ENCODE peak calls at places on chromosomes 5 and 9, in six cellular contexts. M is lung; G is uterus; D is naive thymus-derived CD4-positive, alpha-beta T cell; T is small intestine; Y is astrocyte. C is an unnamed sample. For H3K9me3 and H3K4me1, the result is how much of the 10 kb centered on the place peaks cover.

GRCh38 chr5:119070578-119070827 is 384 bp upstream of the DMXL1 start:
- DNase-seq in T (peak), M (no peak), D (no peak), G (no peak), Y (no peak), C (no peak)

GRCh38 chr5:6436715-6437340 is 11.8 kb upstream of the UBE2QL1 start:
- DNase-seq in D (no peak), M (no peak), G (no peak), Y (no peak), T (no peak), C (no peak)

GRCh38 chr5:88732181-88732633 is 150.8 kb downstream of the MEF2C start:
- DNase-seq in Y (peak), M (no peak), T (no peak), G (peak), D (no peak), C (no peak)

GRCh38 chr9:125440411-125440810 is 178.8 kb downstream of the GAPVD1 start:
- DNase-seq in T (no peak), D (no peak), M (no peak), G (no peak), Y (no peak), C (no peak)

GRCh38 chr9:20228096-20228495 is 394.2 kb downstream of the MLLT3 start:
- DNase-seq in G (no peak), T (no peak), Y (no peak), M (no peak), D (no peak), C (no peak)

GRCh38 chr5:111697215-111697614 is 59.8 kb downstream of the NREP start:
- DNase-seq in Y (peak), G (no peak), D (no peak), T (no peak), M (no peak), C (no peak)

GRCh38 chr5:36156124-36156601 is 4.3 kb downstream of the SKP2 start:
- DNase-seq in T (peak), Y (peak), G (no peak), D (no peak), M (no peak), C (no peak)

GRCh38 chr5:176388003-176388340 is 426 bp downstream of the NOP16 start:
- DNase-seq in Y (peak), T (no peak), D (no peak), M (no peak), G (no peak), C (no peak)

GRCh38 chr5:6905423-6905822 is 192.2 kb downstream of the TENT4A start:
- DNase-seq in D (no peak), G (no peak), T (no peak), M (no peak), Y (no peak), C (no peak)

GRCh38 chr9:125472926-125473701 is 211.5 kb downstream of the GAPVD1 start:
- DNase-seq in D (no peak), M (peak), T (no peak), Y (peak), G (peak), C (no peak)

GRCh38 chr5:9343146-9343850 is 202.6 kb downstream of the SEMA5A start:
- DNase-seq in G (no peak), Y (peak), D (no peak), T (no peak), M (no peak), C (no peak)

GRCh38 chr9:7671847-7672246 is 127.7 kb downstream of the DMAC1 start:
- DNase-seq in G (no peak), T (no peak), M (no peak), Y (no peak), D (no peak), C (no peak)

GRCh38 chr9:77386187-77386586 is 208.9 kb downstream of the VPS13A start:
- DNase-seq in M (no peak), Y (peak), G (no peak), T (no peak), D (no peak), C (no peak)

GRCh38 chr5:174559141-174559540 is 165.2 kb upstream of the MSX2 start:
- DNase-seq in D (no peak), G (no peak), Y (peak), M (no peak), T (no peak), C (no peak)

GRCh38 chr9:135939351-135940265 is 21.6 kb downstream of the UBAC1 start:
- DNase-seq in M (no peak), T (no peak), Y (no peak), G (no peak), D (no peak), C (peak)

GRCh38 chr9:123834218-123834906 is 95.6 kb downstream of the DENND1A start:
- DNase-seq in M (no peak), D (no peak), Y (peak), T (no peak), G (no peak), C (no peak)

GRCh38 chr9:5838884-5839571 is 6.1 kb upstream of the ERMP1 start:
- DNase-seq in T (peak), G (no peak), D (no peak), Y (peak), M (peak), C (no peak)

GRCh38 chr5:66041612-66042011 is 102.5 kb upstream of the SREK1 start:
- DNase-seq in T (no peak), D (no peak), Y (no peak), G (no peak), M (no peak), C (no peak)

GRCh38 chr9:20646656-20647055 is 24.4 kb upstream of the MLLT3 start:
- DNase-seq in T (no peak), G (no peak), D (no peak), M (no peak), Y (no peak), C (no peak)

GRCh38 chr5:68999181-68999580 is 94.6 kb upstream of the SLC30A5 start:
- DNase-seq in Y (no peak), T (no peak), M (no peak), D (no peak), G (no peak), C (no peak)

GRCh38 chr9:91246842-91247241 is 114.9 kb downstream of the AUH start:
- DNase-seq in D (no peak), G (no peak), T (no peak), M (no peak), Y (no peak), C (no peak)

DNA sequence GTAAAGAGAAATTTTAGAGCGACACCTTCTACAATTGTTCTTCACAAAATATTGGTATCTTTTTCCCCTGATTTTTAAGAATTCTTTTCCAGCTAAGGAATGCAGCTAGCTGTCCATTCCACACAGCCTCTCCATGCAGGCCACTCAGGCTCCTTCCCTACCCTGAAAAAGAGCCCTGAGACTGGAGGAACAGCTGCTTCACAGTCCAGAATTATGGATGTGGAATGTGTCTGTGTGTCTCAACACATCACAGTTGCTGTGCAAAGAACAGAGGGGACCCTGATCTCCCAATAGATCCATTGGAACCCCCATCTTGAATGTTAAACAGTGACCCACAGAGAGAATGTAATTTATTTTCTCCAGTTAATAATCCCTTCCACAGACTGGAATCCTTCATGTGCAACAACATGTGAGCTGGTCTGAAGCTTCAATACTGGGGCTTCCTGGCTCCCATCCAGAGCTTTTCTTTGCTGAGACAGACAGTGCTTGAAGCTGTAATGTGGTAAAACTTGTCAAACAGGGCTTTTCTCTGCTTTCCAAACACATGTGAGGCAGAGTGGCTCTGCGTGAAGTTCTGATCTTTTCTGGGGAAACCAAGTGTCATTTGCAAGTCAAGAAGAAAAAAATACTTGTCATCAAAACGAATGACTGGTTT is 53.3 kb upstream of the SMC5 start:
- DNase-seq in G (no peak), Y (no peak), T (no peak), M (no peak), D (no peak), C (no peak)
- H3K27ac ChIP-seq in G (no peak), Y (no peak), T (no peak), M (no peak), D (no peak), C (no peak)

GRCh38 chr5:123947797-123948196 is 435.8 kb downstream of the CSNK1G3 start:
- DNase-seq in G (no peak), Y (no peak), T (no peak), D (no peak), M (no peak), C (no peak)

GRCh38 chr5:123945548-123945947 is 433.6 kb downstream of the CSNK1G3 start:
- DNase-seq in M (no peak), T (no peak), Y (no peak), G (no peak), D (no peak), C (no peak)

GRCh38 chr5:123937230-123937629 is 425.3 kb downstream of the CSNK1G3 start:
- DNase-seq in T (peak), M (no peak), Y (peak), G (no peak), D (no peak), C (no peak)

GRCh38 chr5:123943136-123943535 is 431.2 kb downstream of the CSNK1G3 start:
- DNase-seq in Y (no peak), M (no peak), T (no peak), G (no peak), D (no peak), C (no peak)
- H3K9me3 ChIP-seq in Y (under half), M (under half), T (under half), G (under half), D (under half), C (under half)

GRCh38 chr9:35559792-35560530 is 45.1 kb upstream of the TESK1 start:
- DNase-seq in T (no peak), Y (no peak), G (no peak), M (no peak), D (no peak), C (no peak)
- H3K4me1 ChIP-seq in T (under half), Y (under half), G (under half), M (under half), D (under half), C (under half)

DNA sequence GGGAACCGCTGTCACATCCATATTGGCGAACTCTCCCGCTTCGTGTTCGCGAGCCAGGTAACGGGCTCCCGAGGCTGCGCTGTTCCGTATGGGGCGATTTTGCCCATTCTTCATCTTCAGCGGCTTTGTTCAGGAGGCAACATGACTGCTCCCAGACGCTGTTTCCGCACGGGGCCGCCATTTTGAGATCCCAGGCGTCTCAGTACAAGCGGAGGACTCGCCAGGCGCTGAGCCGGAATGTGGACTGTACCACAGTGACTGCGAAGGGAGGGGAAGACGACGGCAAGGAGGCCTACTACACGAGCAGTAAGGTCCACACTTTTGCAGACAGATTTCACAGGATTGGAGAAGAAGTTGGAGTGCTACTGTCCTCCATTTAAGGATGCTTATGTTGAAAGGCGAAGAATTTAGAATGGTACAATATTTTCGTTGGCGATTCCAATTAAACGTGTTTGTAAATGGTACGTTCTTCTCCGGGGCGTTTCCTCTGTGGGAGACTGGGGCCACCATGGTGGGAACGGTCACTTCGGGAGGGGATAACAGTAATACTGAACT is 41.6 kb upstream of the ZNF300 start:
- DNase-seq in D (no peak), T (peak), G (peak), Y (peak), M (peak), C (no peak)
- H3K27ac ChIP-seq in D (no peak), T (no peak), G (peak), Y (peak), M (peak), C (no peak)

DNA sequence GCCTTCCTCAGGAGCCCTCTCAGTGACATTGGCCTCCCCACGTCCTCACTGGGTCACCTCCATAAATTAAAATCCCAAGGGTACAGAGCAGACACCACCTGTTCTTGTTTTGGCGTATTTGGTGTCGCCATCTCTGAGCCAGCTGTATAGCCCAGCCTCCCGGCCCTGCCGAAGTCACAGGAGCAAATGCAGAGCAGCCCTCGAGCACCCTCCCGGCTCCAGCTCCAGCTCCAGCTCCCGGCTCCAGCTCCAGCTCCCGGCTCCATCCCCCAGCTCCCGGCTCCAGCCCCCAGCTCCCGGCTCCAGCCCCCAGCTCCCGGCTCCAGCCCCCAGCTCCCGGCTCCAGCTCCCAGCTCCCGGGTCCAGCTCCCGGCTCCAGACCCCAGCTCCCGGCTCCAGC is 74.3 kb downstream of the ZNF354C start:
- DNase-seq in T (no peak), D (no peak), M (no peak), G (no peak), Y (no peak), C (no peak)
- H3K9me3 ChIP-seq in T (under half), D (under half), M (under half), G (under half), Y (under half), C (under half)

GRCh38 chr5:102794047-102794446 is 38.9 kb downstream of the PAM start:
- DNase-seq in T (no peak), G (no peak), D (no peak), Y (no peak), M (no peak), C (no peak)

GRCh38 chr5:102794677-102795331 is 39.7 kb downstream of the PAM start:
- DNase-seq in Y (no peak), M (no peak), D (no peak), T (no peak), G (no peak), C (no peak)

GRCh38 chr5:102796481-102796880 is 41.4 kb downstream of the PAM start:
- DNase-seq in M (no peak), T (peak), D (no peak), Y (no peak), G (no peak), C (no peak)

GRCh38 chr5:102796014-102796413 is 40.9 kb downstream of the PAM start:
- DNase-seq in D (no peak), M (no peak), T (no peak), Y (no peak), G (no peak), C (no peak)

DNA sequence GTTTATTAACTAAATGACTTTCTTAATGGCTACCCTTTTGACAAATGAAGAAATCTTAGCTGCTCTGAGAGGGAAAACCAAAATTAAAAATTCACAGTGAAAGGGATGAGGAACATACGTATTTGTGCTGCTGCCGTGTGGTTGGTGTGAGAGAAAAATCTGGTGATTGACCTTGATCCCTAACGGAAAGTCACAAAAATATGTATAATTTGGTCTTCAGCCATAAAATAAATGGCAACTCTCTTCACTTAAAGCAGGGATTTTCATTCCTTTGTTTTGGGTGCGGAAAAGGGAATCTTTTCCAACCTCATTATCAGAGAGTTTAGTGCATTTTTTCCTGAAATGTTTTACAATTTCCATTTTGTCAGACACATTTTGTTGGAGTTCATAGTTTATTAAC is 40.4 kb downstream of the PAM start:
- DNase-seq in G (no peak), M (no peak), D (no peak), T (no peak), Y (no peak), C (no peak)
- H3K4me1 ChIP-seq in G (under half), M (under half), D (under half), T (under half), Y (under half), C (under half)

C was measured in CD8-positive, alpha-beta T cell.